ENCODE peak calls at places on chromosomes 12 and 14, in nine cellular contexts. K is effector memory CD4-positive, alpha-beta T cell; L is ovary; I is CD8-positive, alpha-beta T cell; F is transverse colon; P is cardiac muscle cell; V is trophoblast cell; W is uterus; T is BE2C. Y is an unnamed sample.

GRCh38 chr14:33484264-33484663 is 466.6 kb downstream of the EGLN3 start:
- DNase-seq in K (no peak), L (no peak), I (no peak), F (no peak), P (peak; percentile 69), V (no peak), W (no peak), T (no peak), Y (no peak)

GRCh38 chr12:5200276-5201087 is 156.8 kb downstream of the KCNA5 start:
- DNase-seq in K (no peak), L (no peak), I (no peak), F (peak; percentile 46), P (peak; percentile 84), V (peak; percentile 45), W (peak; percentile 22), T (peak; percentile 82), Y (peak; percentile 48)

GRCh38 chr12:9971158-9971557 is at the start of gene CLEC12A:
- DNase-seq in K (no peak), L (no peak), I (no peak), F (no peak), P (no peak), V (peak; percentile 25), W (no peak), T (no peak), Y (no peak)

GRCh38 chr14:80109055-80109454 is 102.2 kb downstream of the DIO2 start:
- DNase-seq in K (no peak), L (no peak), I (no peak), F (no peak), P (no peak), V (no peak), W (no peak), T (no peak), Y (no peak)

GRCh38 chr14:92994131-92994676 is 71.3 kb downstream of the CHGA start:
- DNase-seq in K (no peak), L (no peak), I (no peak), F (no peak), P (no peak), V (no peak), W (no peak), T (no peak), Y (no peak)

GRCh38 chr14:98182385-98183055 is 1089.5 kb downstream of the BCL11B start:
- DNase-seq in K (no peak), L (no peak), I (no peak), F (no peak), P (no peak), V (no peak), W (no peak), T (no peak), Y (no peak)

GRCh38 chr12:21239866-21240265 is 94.9 kb downstream of the SLCO1A2 start:
- DNase-seq in K (no peak), L (no peak), I (no peak), F (no peak), P (no peak), V (peak; percentile 61), W (no peak), T (no peak), Y (no peak)

GRCh38 chr14:42140831-42141279 is 534.2 kb downstream of the LRFN5 start:
- DNase-seq in K (no peak), L (no peak), I (no peak), F (no peak), P (no peak), V (no peak), W (no peak), T (no peak), Y (peak; percentile 5)

GRCh38 chr14:58152569-58152857 is 500 bp upstream of the ARMH4 start:
- DNase-seq in K (no peak), L (no peak), I (no peak), F (no peak), P (peak; percentile 16), V (no peak), W (no peak), T (no peak), Y (no peak)

GRCh38 chr14:44507183-44507582 is at the start of gene FSCB:
- DNase-seq in K (no peak), L (no peak), I (no peak), F (no peak), P (no peak), V (no peak), W (no peak), T (no peak), Y (no peak)

GRCh38 chr12:89349814-89350213 is 2.5 kb downstream of the DUSP6 start:
- DNase-seq in K (no peak), L (no peak), I (no peak), F (peak; percentile 36), P (no peak), V (no peak), W (no peak), T (peak; percentile 24), Y (peak; percentile 60)

GRCh38 chr14:34837801-34838322 is 37.3 kb downstream of the BAZ1A start:
- DNase-seq in K (no peak), L (no peak), I (no peak), F (no peak), P (no peak), V (no peak), W (no peak), T (no peak), Y (no peak)

GRCh38 chr12:115983226-115983798 is 294.2 kb downstream of the MED13L start:
- DNase-seq in K (no peak), L (no peak), I (no peak), F (no peak), P (peak; percentile 62), V (peak; percentile 26), W (no peak), T (peak; percentile 53), Y (peak; percentile 9)

GRCh38 chr12:104656921-104657320 is 200.2 kb downstream of the CHST11 start:
- DNase-seq in K (no peak), L (no peak), I (no peak), F (no peak), P (no peak), V (peak; percentile 31), W (peak; percentile 37), T (no peak), Y (no peak)

GRCh38 chr12:132145334-132145733 is 1.1 kb downstream of the NOC4L start:
- DNase-seq in K (no peak), L (no peak), I (no peak), F (no peak), P (no peak), V (no peak), W (no peak), T (peak; percentile 6), Y (no peak)

GRCh38 chr14:34110531-34110930 is 159.7 kb upstream of the EGLN3 start:
- DNase-seq in K (no peak), L (no peak), I (no peak), F (no peak), P (no peak), V (no peak), W (no peak), T (no peak), Y (no peak)

GRCh38 chr12:21860534-21860933 is 80.7 kb downstream of the ABCC9 start:
- DNase-seq in K (no peak), L (no peak), I (no peak), F (no peak), P (no peak), V (no peak), W (no peak), T (no peak), Y (no peak)

GRCh38 chr12:101372431-101372830 is 35.1 kb downstream of the ARL1 start:
- DNase-seq in K (no peak), L (no peak), I (no peak), F (no peak), P (no peak), V (no peak), W (no peak), T (no peak), Y (no peak)

GRCh38 chr12:101379149-101379548 is 28.4 kb downstream of the ARL1 start:
- DNase-seq in K (no peak), L (no peak), I (no peak), F (no peak), P (no peak), V (no peak), W (no peak), T (no peak), Y (no peak)

DNA sequence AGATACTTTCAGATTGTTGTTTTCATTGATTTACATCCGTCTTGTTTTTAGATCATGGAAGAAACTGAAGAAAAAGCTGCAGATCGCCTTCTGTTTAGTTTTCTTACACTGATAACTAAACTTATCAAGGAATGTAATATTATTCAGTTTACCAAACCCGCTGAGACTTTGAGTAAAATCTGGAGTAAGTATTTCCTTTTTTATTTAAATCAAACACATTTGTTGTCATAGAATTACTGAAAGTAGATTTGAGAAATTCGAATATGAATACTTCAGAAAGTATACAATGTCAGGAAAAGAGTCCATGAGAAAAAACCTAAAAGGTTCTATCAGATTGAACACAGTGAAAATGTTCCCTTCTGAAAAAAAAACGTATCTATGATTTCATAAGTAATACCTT is 32.0 kb downstream of the ARL1 start:
- DNase-seq in K (no peak), L (no peak), I (no peak), F (no peak), P (no peak), V (no peak), W (no peak), T (no peak), Y (no peak)
- H3K36me3 ChIP-seq in K (peaks cover 41% of the 10 kb centered on the region), L (peaks cover 3% of the 10 kb centered on the region), I (peaks cover 29% of the 10 kb centered on the region), F (no peaks in the 10 kb centered on the region), P (peaks cover 3% of the 10 kb centered on the region), V (peaks cover 35% of the 10 kb centered on the region), W (no peaks in the 10 kb centered on the region), T (peaks cover 75% of the 10 kb centered on the region), Y (peaks cover 53% of the 10 kb centered on the region)

GRCh38 chr14:89603938-89604480 is 187.0 kb upstream of the FOXN3 start:
- DNase-seq in K (no peak), L (no peak), I (no peak), F (no peak), P (no peak), V (no peak), W (no peak), T (no peak), Y (no peak)

GRCh38 chr14:89598548-89599186 is 181.6 kb upstream of the FOXN3 start:
- DNase-seq in K (no peak), L (no peak), I (no peak), F (no peak), P (no peak), V (peak; percentile 20), W (no peak), T (no peak), Y (no peak)

GRCh38 chr14:89600950-89601826 is 184.2 kb upstream of the FOXN3 start:
- DNase-seq in K (no peak), L (no peak), I (no peak), F (no peak), P (peak; percentile 43), V (peak; percentile 93), W (no peak), T (no peak), Y (no peak)

GRCh38 chr14:89600029-89600428 is 183.0 kb upstream of the FOXN3 start:
- DNase-seq in K (no peak), L (no peak), I (no peak), F (no peak), P (no peak), V (no peak), W (no peak), T (no peak), Y (no peak)
- H3K36me3 ChIP-seq in K (no peaks in the 10 kb centered on the region), L (no peaks in the 10 kb centered on the region), I (no peaks in the 10 kb centered on the region), F (no peaks in the 10 kb centered on the region), P (no peaks in the 10 kb centered on the region), V (no peaks in the 10 kb centered on the region), W (no peaks in the 10 kb centered on the region), T (no peaks in the 10 kb centered on the region), Y (no peaks in the 10 kb centered on the region)

GRCh38 chr14:95125156-95125555 is 32.2 kb downstream of the DICER1 start:
- DNase-seq in K (no peak), L (no peak), I (no peak), F (no peak), P (no peak), V (no peak), W (no peak), T (no peak), Y (no peak)
- H3K36me3 ChIP-seq in K (peaks cover 42% of the 10 kb centered on the region), L (no peaks in the 10 kb centered on the region), I (peaks cover 27% of the 10 kb centered on the region), F (no peaks in the 10 kb centered on the region), P (peaks cover 14% of the 10 kb centered on the region), V (peaks cover 11% of the 10 kb centered on the region), W (no peaks in the 10 kb centered on the region), T (peaks cover 48% of the 10 kb centered on the region), Y (peaks cover 21% of the 10 kb centered on the region)

GRCh38 chr14:96844857-96845570 is 47.8 kb downstream of the VRK1 start:
- DNase-seq in K (no peak), L (no peak), I (no peak), F (no peak), P (no peak), V (no peak), W (no peak), T (no peak), Y (no peak)
- H3K36me3 ChIP-seq in K (no peaks in the 10 kb centered on the region), L (no peaks in the 10 kb centered on the region), I (peaks cover 7% of the 10 kb centered on the region), F (no peaks in the 10 kb centered on the region), P (no peaks in the 10 kb centered on the region), V (peaks cover 8% of the 10 kb centered on the region), W (no peaks in the 10 kb centered on the region), T (peaks cover 19% of the 10 kb centered on the region), Y (peaks cover 11% of the 10 kb centered on the region)

Y was measured in MG63.